ENCODE peak calls at places on chromosomes 2 and 18, in nine cellular contexts. I is GF-D8; K is heart right ventricle; Q is RWPE2; B is MV-4-11; N is astrocyte of the hippocampus; R is effector memory CD8-positive, alpha-beta T cell; U is CD4-positive, alpha-beta T cell; A is activated effector memory CD4-positive, alpha-beta T cell treated with anti-CD3 and anti-CD28 coated beads, Interleukin-2, amount 50 U/mL, for 16 hours. M is an unnamed sample.

GRCh38 chr18:76354348-76354747 is 140.7 kb downstream of the ZNF516 start:
- DNase-seq in K (no peak), B (no peak), U (no peak), R (no peak), N (peak), A (no peak), I (no peak), Q (no peak), M (no peak)

GRCh38 chr2:11505652-11506610 is 27.9 kb upstream of the GREB1 start:
- DNase-seq in N (peak), B (no peak), K (no peak), A (no peak), I (no peak), R (no peak), U (no peak), Q (no peak), M (no peak)

GRCh38 chr18:12336887-12337286 is 28.8 kb downstream of the TUBB6 start:
- DNase-seq in N (peak), Q (no peak), A (no peak), B (no peak), U (no peak), K (no peak), R (no peak), I (no peak), M (no peak)

GRCh38 chr2:102432386-102432785 is 9.4 kb downstream of the IL18RAP start:
- DNase-seq in I (no peak), U (no peak), A (no peak), R (no peak), Q (no peak), B (no peak), K (no peak), N (no peak), M (no peak)

GRCh38 chr2:190853659-190854386 is 26.8 kb upstream of the GLS start:
- DNase-seq in A (no peak), Q (no peak), N (no peak), K (no peak), B (peak), R (no peak), I (no peak), U (no peak), M (no peak)

GRCh38 chr2:241947004-241947350 is 77.4 kb downstream of the RTP5 start:
- DNase-seq in K (no peak), Q (no peak), U (no peak), R (no peak), N (no peak), I (no peak), A (peak), B (no peak), M (no peak)

GRCh38 chr2:164061129-164061746 is 325.4 kb upstream of the FIGN start:
- DNase-seq in I (no peak), U (no peak), A (no peak), B (peak), Q (no peak), R (no peak), K (no peak), N (peak), M (peak)

GRCh38 chr2:234490239-234491074 is 6.4 kb downstream of the ARL4C start:
- DNase-seq in U (no peak), Q (no peak), N (peak), I (no peak), K (no peak), B (peak), R (no peak), A (peak), M (no peak)

M was measured in mesothelial cell of epicardium.